ENCODE peak calls at places on chromosomes 2 and 18, in seven cellular contexts. One of them, this sample, is unnamed. For H3K36me3, the result is how much of the 10 kb centered on the place peaks cover.

GRCh38 chr2:173307287-173307686 is 47.4 kb upstream of the CDCA7 start:
- DNase-seq in effector memory CD4-positive, alpha-beta T cell: no peak
- DNase-seq in mammary epithelial cell: peak
- DNase-seq in HepG2: no peak
- DNase-seq in cardiac muscle cell: no peak
- DNase-seq in breast epithelium: no peak
- DNase-seq in PC-9: no peak
- DNase-seq in this sample: no peak

GRCh38 chr2:237322564-237322963 is 91.4 kb downstream of the COL6A3 start:
- DNase-seq in effector memory CD4-positive, alpha-beta T cell: no peak
- DNase-seq in mammary epithelial cell: no peak
- DNase-seq in HepG2: peak
- DNase-seq in cardiac muscle cell: no peak
- DNase-seq in breast epithelium: no peak
- DNase-seq in PC-9: peak
- DNase-seq in this sample: no peak

GRCh38 chr2:108363900-108364225 is 13.9 kb upstream of the SULT1C4 start:
- DNase-seq in effector memory CD4-positive, alpha-beta T cell: no peak
- DNase-seq in mammary epithelial cell: no peak
- DNase-seq in HepG2: no peak
- DNase-seq in cardiac muscle cell: no peak
- DNase-seq in breast epithelium: no peak
- DNase-seq in PC-9: no peak
- DNase-seq in this sample: no peak

GRCh38 chr18:25457636-25458035 is 105.7 kb upstream of the ZNF521 start:
- DNase-seq in effector memory CD4-positive, alpha-beta T cell: no peak
- DNase-seq in mammary epithelial cell: peak
- DNase-seq in HepG2: no peak
- DNase-seq in cardiac muscle cell: no peak
- DNase-seq in breast epithelium: no peak
- DNase-seq in PC-9: no peak
- DNase-seq in this sample: no peak

GRCh38 chr2:176496756-176497155 is 227.5 kb downstream of the MTX2 start:
- DNase-seq in effector memory CD4-positive, alpha-beta T cell: no peak
- DNase-seq in mammary epithelial cell: no peak
- DNase-seq in HepG2: no peak
- DNase-seq in cardiac muscle cell: no peak
- DNase-seq in breast epithelium: no peak
- DNase-seq in PC-9: no peak
- DNase-seq in this sample: no peak

GRCh38 chr2:230889911-230890601 is 25.3 kb downstream of the ITM2C start:
- DNase-seq in effector memory CD4-positive, alpha-beta T cell: no peak
- DNase-seq in mammary epithelial cell: no peak
- DNase-seq in HepG2: no peak
- DNase-seq in cardiac muscle cell: no peak
- DNase-seq in breast epithelium: no peak
- DNase-seq in PC-9: no peak
- DNase-seq in this sample: no peak

GRCh38 chr2:12805032-12805431 is 88.3 kb downstream of the TRIB2 start:
- DNase-seq in effector memory CD4-positive, alpha-beta T cell: no peak
- DNase-seq in mammary epithelial cell: no peak
- DNase-seq in HepG2: no peak
- DNase-seq in cardiac muscle cell: no peak
- DNase-seq in breast epithelium: no peak
- DNase-seq in PC-9: no peak
- DNase-seq in this sample: no peak

GRCh38 chr2:106261871-106262321 is 67.8 kb upstream of the UXS1 start:
- DNase-seq in effector memory CD4-positive, alpha-beta T cell: no peak
- DNase-seq in mammary epithelial cell: peak
- DNase-seq in HepG2: no peak
- DNase-seq in cardiac muscle cell: no peak
- DNase-seq in breast epithelium: no peak
- DNase-seq in PC-9: no peak
- DNase-seq in this sample: no peak

GRCh38 chr2:150127995-150128394 is 359.5 kb downstream of the RND3 start:
- DNase-seq in effector memory CD4-positive, alpha-beta T cell: no peak
- DNase-seq in mammary epithelial cell: peak
- DNase-seq in HepG2: no peak
- DNase-seq in cardiac muscle cell: no peak
- DNase-seq in breast epithelium: no peak
- DNase-seq in PC-9: no peak
- DNase-seq in this sample: no peak

GRCh38 chr2:214676421-214677089 is 132.9 kb downstream of the BARD1 start:
- DNase-seq in effector memory CD4-positive, alpha-beta T cell: no peak
- DNase-seq in mammary epithelial cell: no peak
- DNase-seq in HepG2: no peak
- DNase-seq in cardiac muscle cell: no peak
- DNase-seq in breast epithelium: no peak
- DNase-seq in PC-9: no peak
- DNase-seq in this sample: no peak
- H3K4me3 ChIP-seq in effector memory CD4-positive, alpha-beta T cell: no peak
- H3K4me3 ChIP-seq in mammary epithelial cell: no peak
- H3K4me3 ChIP-seq in HepG2: no peak
- H3K4me3 ChIP-seq in cardiac muscle cell: no peak
- H3K4me3 ChIP-seq in breast epithelium: no peak
- H3K4me3 ChIP-seq in PC-9: no peak
- H3K4me3 ChIP-seq in this sample: no peak

DNA sequence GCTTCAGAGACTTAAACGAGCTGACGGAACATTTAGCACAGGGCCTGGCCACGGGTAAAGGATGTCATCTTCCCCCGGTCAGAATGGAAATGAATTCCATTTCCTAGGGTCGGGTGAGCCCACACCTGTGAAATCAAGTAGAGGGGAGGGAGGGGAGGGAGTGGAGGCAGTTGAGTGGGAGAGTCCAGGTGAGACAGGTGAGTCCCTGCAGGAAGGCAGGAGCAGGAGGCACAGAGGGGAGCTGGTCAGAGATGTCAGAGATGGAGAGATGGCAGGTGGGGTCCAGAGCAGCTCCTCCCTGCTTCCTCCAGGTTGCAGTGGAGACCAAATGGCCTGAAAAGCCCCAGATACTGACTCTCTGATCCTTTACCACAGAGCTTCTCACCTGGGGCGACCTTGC is 55.2 kb downstream of the SH3BP4 start:
- DNase-seq in effector memory CD4-positive, alpha-beta T cell: no peak
- DNase-seq in mammary epithelial cell: no peak
- DNase-seq in HepG2: no peak
- DNase-seq in cardiac muscle cell: no peak
- DNase-seq in breast epithelium: no peak
- DNase-seq in PC-9: no peak
- DNase-seq in this sample: no peak
- H3K36me3 ChIP-seq in effector memory CD4-positive, alpha-beta T cell: under half
- H3K36me3 ChIP-seq in mammary epithelial cell: under half
- H3K36me3 ChIP-seq in HepG2: half or more
- H3K36me3 ChIP-seq in cardiac muscle cell: under half
- H3K36me3 ChIP-seq in breast epithelium: under half
- H3K36me3 ChIP-seq in PC-9: under half
- H3K36me3 ChIP-seq in this sample: under half

GRCh38 chr2:50004667-50005066 is 850.4 kb upstream of the FSHR start:
- DNase-seq in effector memory CD4-positive, alpha-beta T cell: no peak
- DNase-seq in mammary epithelial cell: no peak
- DNase-seq in HepG2: no peak
- DNase-seq in cardiac muscle cell: no peak
- DNase-seq in breast epithelium: no peak
- DNase-seq in PC-9: no peak
- DNase-seq in this sample: no peak

DNA sequence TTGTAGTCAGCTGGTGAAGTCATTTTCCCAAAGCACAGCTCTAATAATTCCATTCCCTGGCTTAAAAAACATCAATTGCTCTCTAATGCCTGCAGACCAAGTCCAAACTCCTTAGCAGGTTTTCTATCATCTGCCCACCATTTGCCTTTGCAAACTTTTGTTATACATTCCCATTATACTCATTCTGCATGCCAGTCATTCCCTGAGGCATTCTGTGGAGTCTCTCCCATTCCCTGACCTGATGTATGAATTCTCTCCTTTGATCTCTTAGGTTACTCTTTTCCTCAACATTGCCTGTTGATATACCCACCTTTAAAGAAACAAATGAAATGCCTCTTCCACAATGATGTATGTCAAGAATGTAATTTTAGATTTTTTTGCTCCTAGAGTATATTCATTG is 852.0 kb upstream of the FSHR start:
- DNase-seq in effector memory CD4-positive, alpha-beta T cell: no peak
- DNase-seq in mammary epithelial cell: no peak
- DNase-seq in HepG2: no peak
- DNase-seq in cardiac muscle cell: no peak
- DNase-seq in breast epithelium: no peak
- DNase-seq in PC-9: no peak
- DNase-seq in this sample: no peak
- H3K4me3 ChIP-seq in effector memory CD4-positive, alpha-beta T cell: no peak
- H3K4me3 ChIP-seq in mammary epithelial cell: no peak
- H3K4me3 ChIP-seq in HepG2: no peak
- H3K4me3 ChIP-seq in cardiac muscle cell: no peak
- H3K4me3 ChIP-seq in breast epithelium: no peak
- H3K4me3 ChIP-seq in PC-9: no peak
- H3K4me3 ChIP-seq in this sample: no peak

GRCh38 chr2:31896293-31896692 is 114.5 kb downstream of the MEMO1 start:
- DNase-seq in effector memory CD4-positive, alpha-beta T cell: no peak
- DNase-seq in mammary epithelial cell: no peak
- DNase-seq in HepG2: no peak
- DNase-seq in cardiac muscle cell: no peak
- DNase-seq in breast epithelium: no peak
- DNase-seq in PC-9: no peak
- DNase-seq in this sample: no peak

GRCh38 chr2:31889044-31889443 is 121.8 kb downstream of the MEMO1 start:
- DNase-seq in effector memory CD4-positive, alpha-beta T cell: no peak
- DNase-seq in mammary epithelial cell: no peak
- DNase-seq in HepG2: no peak
- DNase-seq in cardiac muscle cell: no peak
- DNase-seq in breast epithelium: no peak
- DNase-seq in PC-9: no peak
- DNase-seq in this sample: no peak

GRCh38 chr2:31894656-31895055 is 116.2 kb downstream of the MEMO1 start:
- DNase-seq in effector memory CD4-positive, alpha-beta T cell: no peak
- DNase-seq in mammary epithelial cell: no peak
- DNase-seq in HepG2: no peak
- DNase-seq in cardiac muscle cell: no peak
- DNase-seq in breast epithelium: no peak
- DNase-seq in PC-9: no peak
- DNase-seq in this sample: no peak

GRCh38 chr2:31888550-31888949 is 122.3 kb downstream of the MEMO1 start:
- DNase-seq in effector memory CD4-positive, alpha-beta T cell: no peak
- DNase-seq in mammary epithelial cell: no peak
- DNase-seq in HepG2: no peak
- DNase-seq in cardiac muscle cell: no peak
- DNase-seq in breast epithelium: no peak
- DNase-seq in PC-9: no peak
- DNase-seq in this sample: no peak

DNA sequence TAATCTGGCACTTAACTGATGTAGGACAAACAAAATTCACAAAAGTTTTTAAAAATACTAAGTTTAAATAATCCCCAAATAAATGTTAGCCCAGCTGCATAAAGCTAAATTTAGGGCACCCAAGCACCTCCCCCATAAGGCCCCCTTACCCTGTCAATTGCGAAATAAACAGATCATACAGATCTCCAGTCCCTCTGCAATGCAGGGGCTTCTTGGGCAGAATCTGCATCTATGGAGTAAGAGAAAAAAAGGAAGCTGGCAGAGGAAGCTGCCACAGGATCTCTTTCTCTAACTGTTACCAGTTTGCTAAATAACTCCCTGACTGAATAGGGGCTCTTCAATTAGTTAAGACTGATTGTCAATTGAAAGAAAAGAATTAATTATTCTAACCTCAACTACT is 117.7 kb downstream of the MEMO1 start:
- DNase-seq in effector memory CD4-positive, alpha-beta T cell: no peak
- DNase-seq in mammary epithelial cell: no peak
- DNase-seq in HepG2: no peak
- DNase-seq in cardiac muscle cell: no peak
- DNase-seq in breast epithelium: no peak
- DNase-seq in PC-9: no peak
- DNase-seq in this sample: no peak
- H3K36me3 ChIP-seq in effector memory CD4-positive, alpha-beta T cell: under half
- H3K36me3 ChIP-seq in mammary epithelial cell: under half
- H3K36me3 ChIP-seq in HepG2: under half
- H3K36me3 ChIP-seq in cardiac muscle cell: under half
- H3K36me3 ChIP-seq in breast epithelium: under half
- H3K36me3 ChIP-seq in PC-9: under half
- H3K36me3 ChIP-seq in this sample: under half

DNA sequence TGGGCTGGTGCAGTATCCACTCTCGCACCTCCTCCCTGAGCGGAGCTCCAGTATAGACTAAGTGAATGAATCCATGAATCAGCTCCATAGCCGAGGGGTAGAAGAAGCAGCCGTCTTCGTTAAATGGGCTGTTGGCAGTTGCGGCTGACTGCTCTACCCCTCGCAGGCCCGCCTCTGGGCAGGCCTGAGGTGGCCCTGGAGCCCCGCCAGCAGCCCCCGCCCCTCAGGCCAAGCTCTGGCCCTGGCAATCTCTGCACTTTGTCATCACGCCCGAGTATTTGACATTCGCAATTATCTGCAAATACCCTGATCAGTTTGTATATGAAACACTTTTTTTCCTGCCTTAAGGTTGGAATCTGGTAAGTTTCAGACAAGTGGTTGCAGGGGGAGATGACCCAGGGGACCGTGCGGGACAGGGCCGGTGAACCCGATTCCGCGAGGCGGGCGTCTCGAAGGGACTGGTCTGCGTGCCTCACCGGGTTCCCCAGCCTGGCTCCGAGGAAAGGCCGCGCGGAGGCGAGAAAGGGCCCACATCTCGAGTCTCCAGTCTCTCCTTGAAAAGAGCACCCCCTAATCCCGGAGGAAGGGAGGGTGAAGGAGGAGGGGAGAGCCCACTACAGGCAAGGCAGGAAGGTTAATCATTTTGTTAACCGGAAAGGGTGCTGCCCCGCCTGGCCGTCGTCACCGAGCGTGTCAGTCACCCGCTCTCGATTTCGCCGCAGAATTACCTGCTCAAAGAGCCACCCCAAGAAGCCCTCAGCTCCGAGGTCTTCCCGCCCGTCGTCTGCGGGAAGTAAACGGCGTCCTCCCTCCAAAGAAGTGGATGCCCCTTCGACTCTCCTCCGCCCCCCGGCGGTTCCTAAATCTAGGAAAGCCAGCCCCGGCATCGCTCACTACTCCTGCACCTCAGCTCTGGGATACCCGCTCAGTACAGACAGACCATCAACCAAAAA is 11.1 kb upstream of the SATB2 start:
- DNase-seq in effector memory CD4-positive, alpha-beta T cell: no peak
- DNase-seq in mammary epithelial cell: no peak
- DNase-seq in HepG2: no peak
- DNase-seq in cardiac muscle cell: no peak
- DNase-seq in breast epithelium: no peak
- DNase-seq in PC-9: no peak
- DNase-seq in this sample: no peak
- H3K4me3 ChIP-seq in effector memory CD4-positive, alpha-beta T cell: no peak
- H3K4me3 ChIP-seq in mammary epithelial cell: no peak
- H3K4me3 ChIP-seq in HepG2: no peak
- H3K4me3 ChIP-seq in cardiac muscle cell: peak
- H3K4me3 ChIP-seq in breast epithelium: peak
- H3K4me3 ChIP-seq in PC-9: no peak
- H3K4me3 ChIP-seq in this sample: no peak

This sample was measured in tibial artery.